ENCODE peak calls at places on chromosome 1, in six cellular contexts. U is activated CD4-positive, alpha-beta T cell treated with anti-CD3 and anti-CD28 coated beads, Interleukin-2, amount 50 U/mL, for 24 hours; Q is GM04503; V is tibial nerve; X is choroid plexus epithelial cell; Z is stimulated activated CD4-positive, alpha-beta T cell treated with anti-CD3 and anti-CD28 coated beads, Interleukin-2, amount 100 ng/mL, for 24 hours. B is an unnamed sample.

GRCh38 chr1:211908453-211908852 is 77.9 kb upstream of the LPGAT1 start:
- DNase-seq in V (no peak), U (no peak), X (no peak), Z (no peak), Q (no peak), B (no peak)

GRCh38 chr1:184567648-184568047 is 180.8 kb downstream of the C1orf21 start:
- DNase-seq in X (peak), U (no peak), V (no peak), Z (no peak), Q (peak), B (peak)

GRCh38 chr1:20368866-20369545 is 78.3 kb downstream of the VWA5B1 start:
- DNase-seq in U (no peak), X (no peak), Q (no peak), Z (no peak), V (no peak), B (no peak)

GRCh38 chr1:40625476-40626382 is 39.8 kb downstream of the RIMS3 start:
- DNase-seq in V (no peak), U (no peak), Q (no peak), X (peak), Z (no peak), B (no peak)

GRCh38 chr1:202682477-202682876 is 27.8 kb downstream of the SYT2 start:
- DNase-seq in U (no peak), Q (no peak), V (no peak), Z (no peak), X (no peak), B (no peak)

GRCh38 chr1:102466487-102466886 is 469.8 kb upstream of the OLFM3 start:
- DNase-seq in Q (no peak), X (no peak), U (no peak), Z (no peak), V (no peak), B (no peak)

GRCh38 chr1:153629343-153629665 is 1.1 kb downstream of the S100A1 start:
- DNase-seq in Z (no peak), U (no peak), Q (no peak), V (no peak), X (no peak), B (no peak)

GRCh38 chr1:244356371-244356770 is 95.3 kb downstream of the ADSS2 start:
- DNase-seq in U (no peak), Q (no peak), Z (no peak), V (no peak), X (no peak), B (no peak)

GRCh38 chr1:3470650-3471355 is 16.3 kb downstream of the ARHGEF16 start:
- DNase-seq in Z (no peak), X (no peak), Q (no peak), V (no peak), U (no peak), B (no peak)

GRCh38 chr1:160101717-160102522 is 3.5 kb upstream of the IGSF8 start:
- DNase-seq in Z (no peak), U (no peak), Q (no peak), X (peak), V (no peak), B (no peak)

GRCh38 chr1:150415800-150416199 is 51.9 kb downstream of the RPRD2 start:
- DNase-seq in Q (no peak), Z (no peak), U (no peak), X (no peak), V (no peak), B (no peak)

GRCh38 chr1:206850401-206850800 is 15.0 kb upstream of the IL20 start:
- DNase-seq in X (no peak), Z (no peak), Q (peak), V (no peak), U (no peak), B (no peak)